ENCODE peak calls at places on chromosome 1, in eight cellular contexts. U is AG10803, R is body of pancreas, Y is GM12865, G is neural crest cell, P is keratinocyte, O is GM10248, Z is spleen. T is an unnamed sample.

GRCh38 chr1:157262422-157262821 is 124.2 kb upstream of the ETV3 start:
- DNase-seq in G (no peak), P (no peak), O (no peak), Z (no peak), U (no peak), R (no peak), Y (no peak), T (no peak)

GRCh38 chr1:61120998-61121397 is 38.6 kb downstream of the NFIA start:
- DNase-seq in Z (no peak), P (no peak), R (peak), Y (no peak), U (peak), O (no peak), G (no peak), T (no peak)

GRCh38 chr1:77536813-77537212 is 145.6 kb downstream of the ZZZ3 start:
- DNase-seq in U (peak), O (no peak), P (peak), G (no peak), Z (no peak), R (no peak), Y (no peak), T (no peak)

GRCh38 chr1:37752583-37753471 is 12.1 kb downstream of the EPHA10 start:
- DNase-seq in Y (peak), P (no peak), U (no peak), G (peak), Z (no peak), O (peak), R (peak), T (no peak)

GRCh38 chr1:243731974-243732373 is 118.1 kb downstream of the AKT3 start:
- DNase-seq in G (no peak), R (no peak), P (no peak), O (no peak), Y (peak), U (no peak), Z (no peak), T (no peak)

GRCh38 chr1:22142315-22143064 is 407 bp downstream of the WNT4 start:
- DNase-seq in G (no peak), P (no peak), Z (no peak), O (peak), U (peak), Y (no peak), R (peak), T (no peak)

GRCh38 chr1:154272999-154273563 is 652 bp downstream of the HAX1 start:
- DNase-seq in Y (no peak), O (no peak), P (no peak), U (peak), R (no peak), G (no peak), Z (no peak), T (no peak)

GRCh38 chr1:21584096-21584495 is 74.9 kb downstream of the ALPL start:
- DNase-seq in R (no peak), P (no peak), Z (no peak), G (no peak), Y (no peak), O (no peak), U (no peak), T (no peak)

GRCh38 chr1:25458550-25459298 is 28.0 kb downstream of the MACO1 start:
- DNase-seq in Y (no peak), U (peak), G (no peak), R (no peak), Z (no peak), O (no peak), P (no peak), T (no peak)

GRCh38 chr1:78651247-78651646 is 1.6 kb downstream of the IFI44 start:
- DNase-seq in R (peak), O (no peak), Z (peak), P (no peak), U (peak), G (no peak), Y (no peak), T (no peak)

GRCh38 chr1:9447215-9447960 is 91.9 kb upstream of the SLC25A33 start:
- DNase-seq in G (no peak), U (no peak), R (no peak), Z (no peak), Y (no peak), P (no peak), O (no peak), T (no peak)

GRCh38 chr1:9451086-9451485 is 88.2 kb upstream of the SLC25A33 start:
- DNase-seq in G (no peak), Y (no peak), Z (no peak), R (no peak), O (no peak), U (no peak), P (no peak), T (no peak)

GRCh38 chr1:9449976-9450696 is 89.1 kb upstream of the SLC25A33 start:
- DNase-seq in Z (no peak), Y (no peak), G (no peak), O (no peak), U (no peak), R (no peak), P (peak), T (no peak)

GRCh38 chr1:9449106-9449627 is 90.1 kb upstream of the SLC25A33 start:
- DNase-seq in R (peak), Z (no peak), P (no peak), Y (no peak), O (no peak), G (no peak), U (peak), T (no peak)

GRCh38 chr1:9448132-9449105 is 90.8 kb upstream of the SLC25A33 start:
- DNase-seq in Y (no peak), O (no peak), R (no peak), P (no peak), Z (no peak), U (no peak), G (no peak), T (no peak)
- TF ChIP-seq CTCF in Y (no peak), O (no peak), R (no peak), P (no peak), Z (no peak), U (peak), G (no peak), T (peak)

GRCh38 chr1:184532199-184532598 is 145.4 kb downstream of the C1orf21 start:
- DNase-seq in G (no peak), Z (no peak), U (no peak), P (no peak), O (no peak), Y (peak), R (no peak), T (no peak)
- TF ChIP-seq CTCF in G (no peak), Z (no peak), U (no peak), P (no peak), O (no peak), Y (no peak), R (no peak), T (no peak)

DNA sequence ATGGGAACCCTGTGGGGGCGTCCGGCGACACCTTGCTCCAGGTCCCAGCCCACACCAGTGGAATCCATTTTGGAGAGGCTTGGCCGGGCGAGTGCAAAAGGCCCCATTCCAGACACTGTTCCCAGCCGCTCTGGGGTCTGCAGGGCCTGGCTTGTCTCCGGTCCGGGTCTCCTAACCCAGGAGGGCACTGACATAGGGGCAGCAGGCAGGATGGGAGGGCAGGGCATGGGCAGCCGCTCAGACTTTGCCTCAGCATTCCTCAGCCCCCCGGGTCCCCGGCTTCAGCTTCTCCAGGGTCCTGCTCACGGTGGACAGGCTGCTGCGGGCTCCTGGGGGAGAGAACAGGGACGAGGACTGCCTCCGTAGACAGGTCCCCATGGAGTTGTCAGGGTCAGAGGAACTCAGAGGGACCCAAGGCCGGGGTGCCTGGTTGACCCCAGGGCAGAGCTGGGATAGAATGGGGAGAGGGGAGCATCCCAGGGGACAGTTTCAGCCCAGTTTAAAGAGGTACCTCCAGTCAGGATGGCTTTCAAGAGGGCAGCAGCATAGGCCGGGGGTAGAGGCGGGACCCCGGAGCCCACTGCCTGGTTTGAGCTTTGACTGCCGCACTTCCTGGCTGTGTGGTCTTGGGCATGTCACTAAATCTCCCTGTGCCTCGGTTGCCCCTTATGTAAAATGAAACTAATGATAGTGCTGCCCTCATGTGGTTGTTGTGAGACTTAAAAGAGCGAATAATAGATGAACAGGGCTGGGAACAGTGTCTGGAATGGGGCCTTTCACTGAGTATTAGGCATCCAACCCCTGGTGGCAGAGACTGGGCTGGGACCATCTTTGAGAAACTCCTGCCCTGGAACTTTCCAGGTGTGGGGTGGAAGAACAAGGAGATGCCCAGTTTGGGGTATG is 3.7 kb downstream of the KNCN start:
- DNase-seq in P (no peak), O (peak), U (peak), G (no peak), Y (peak), R (no peak), Z (peak), T (peak)
- TF ChIP-seq CTCF in P (peak), O (peak), U (peak), G (peak), Y (peak), R (peak), Z (no peak), T (peak)

GRCh38 chr1:33634143-33634542 is 161.7 kb downstream of the ZSCAN20 start:
- DNase-seq in Z (no peak), Y (no peak), P (no peak), O (no peak), U (no peak), R (no peak), G (no peak), T (no peak)
- TF ChIP-seq CTCF in Z (no peak), Y (no peak), P (no peak), O (no peak), U (no peak), R (no peak), G (no peak), T (no peak)

GRCh38 chr1:196381544-196381943 is 226.7 kb downstream of the KCNT2 start:
- DNase-seq in U (no peak), Z (no peak), G (no peak), O (no peak), R (no peak), P (no peak), Y (no peak), T (no peak)

GRCh38 chr1:196385109-196385508 is 223.1 kb downstream of the KCNT2 start:
- DNase-seq in G (no peak), Z (no peak), R (no peak), P (no peak), O (no peak), U (no peak), Y (no peak), T (no peak)

GRCh38 chr1:196380311-196380710 is 227.9 kb downstream of the KCNT2 start:
- DNase-seq in R (no peak), U (no peak), G (no peak), Z (no peak), Y (no peak), O (no peak), P (no peak), T (no peak)

GRCh38 chr1:196377811-196378210 is 230.4 kb downstream of the KCNT2 start:
- DNase-seq in G (no peak), Z (no peak), U (no peak), O (no peak), Y (no peak), R (no peak), P (no peak), T (no peak)

GRCh38 chr1:196382383-196382782 is 225.9 kb downstream of the KCNT2 start:
- DNase-seq in O (no peak), G (no peak), U (no peak), Z (no peak), P (no peak), R (no peak), Y (no peak), T (no peak)
- TF ChIP-seq CTCF in O (no peak), G (no peak), U (no peak), Z (no peak), P (no peak), R (no peak), Y (no peak), T (no peak)

GRCh38 chr1:231139659-231140650 is 21.9 kb upstream of the TRIM67 start:
- DNase-seq in Y (no peak), Z (no peak), G (no peak), R (no peak), U (peak), P (no peak), O (no peak), T (peak)
- TF ChIP-seq CTCF in Y (no peak), Z (no peak), G (no peak), R (no peak), U (no peak), P (no peak), O (no peak), T (peak)

GRCh38 chr1:6546326-6546725 is 8.0 kb downstream of the NOL9 start:
- DNase-seq in O (no peak), R (no peak), Z (no peak), U (no peak), P (no peak), G (no peak), Y (no peak), T (no peak)

GRCh38 chr1:6545276-6545934 is 8.9 kb downstream of the NOL9 start:
- DNase-seq in R (no peak), U (no peak), Y (no peak), Z (no peak), O (no peak), P (no peak), G (no peak), T (no peak)

GRCh38 chr1:6544831-6545230 is 9.5 kb downstream of the NOL9 start:
- DNase-seq in O (no peak), G (no peak), R (no peak), U (no peak), P (no peak), Y (no peak), Z (no peak), T (no peak)

GRCh38 chr1:6547301-6547700 is 7.0 kb downstream of the NOL9 start:
- DNase-seq in U (no peak), Z (no peak), O (no peak), G (no peak), R (no peak), Y (no peak), P (no peak), T (no peak)
- TF ChIP-seq CTCF in U (no peak), Z (no peak), O (no peak), G (no peak), R (no peak), Y (no peak), P (peak), T (peak)

GRCh38 chr1:23530750-23531651 is at the start of gene E2F2:
- DNase-seq in O (peak), R (peak), G (peak), P (no peak), Z (peak), U (peak), Y (peak), T (no peak)
- TF ChIP-seq CTCF in O (peak), R (no peak), G (peak), P (no peak), Z (no peak), U (peak), Y (peak), T (no peak)

GRCh38 chr1:94332516-94332915 is 85.7 kb upstream of the ABCD3 start:
- DNase-seq in U (no peak), P (no peak), G (no peak), O (no peak), Z (no peak), R (no peak), Y (peak), T (no peak)

GRCh38 chr1:94327001-94327685 is 89.8 kb upstream of the ARHGAP29 start:
- DNase-seq in G (peak), Y (no peak), U (peak), O (no peak), Z (no peak), P (no peak), R (peak), T (no peak)

GRCh38 chr1:94329276-94329675 is 88.9 kb upstream of the ABCD3 start:
- DNase-seq in P (no peak), Z (no peak), O (no peak), Y (no peak), G (no peak), R (no peak), U (no peak), T (no peak)

GRCh38 chr1:94332952-94333351 is 85.2 kb upstream of the ABCD3 start:
- DNase-seq in Z (no peak), R (no peak), Y (peak), P (no peak), U (peak), G (no peak), O (peak), T (no peak)

DNA sequence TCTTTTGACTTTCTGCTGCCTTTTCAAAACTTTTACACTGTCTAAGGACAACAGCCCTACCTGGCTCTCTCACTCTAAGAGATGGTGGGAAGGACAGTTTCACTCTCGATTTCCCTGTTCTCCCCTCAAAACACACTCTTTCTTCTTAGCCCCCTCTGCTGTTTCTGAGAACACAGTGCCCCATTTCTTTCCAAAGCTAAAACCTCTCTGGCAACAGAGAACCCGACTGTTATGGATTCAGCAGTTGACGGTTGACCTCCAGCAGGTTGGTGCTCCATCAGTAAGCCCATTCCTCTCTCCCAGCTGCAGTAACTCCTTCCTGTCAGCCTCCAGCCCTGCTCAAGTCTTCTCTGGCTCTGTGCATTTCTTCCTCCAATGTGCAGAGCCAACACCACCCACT is 88.2 kb upstream of the ABCD3 start:
- DNase-seq in O (no peak), Z (no peak), P (no peak), Y (peak), R (no peak), G (no peak), U (peak), T (no peak)
- TF ChIP-seq CTCF in O (no peak), Z (peak), P (peak), Y (no peak), R (peak), G (peak), U (peak), T (peak)

T was measured in chondrocyte.